ENCODE peak calls at places on chromosomes 7 and 10, in five cellular contexts. One of them, this sample, is unnamed.

GRCh38 chr10:110944997-110945396 is 25.6 kb downstream of the SHOC2 start:
- DNase-seq in foreskin fibroblast: peak; percentile 60
- DNase-seq in suprapubic skin: no peak
- DNase-seq in AG10803: peak; percentile 69
- DNase-seq in NB4: peak; percentile 92
- DNase-seq in this sample: no peak

GRCh38 chr7:158371856-158372255 is 215.8 kb downstream of the PTPRN2 start:
- DNase-seq in foreskin fibroblast: no peak
- DNase-seq in suprapubic skin: peak; percentile 50
- DNase-seq in AG10803: no peak
- DNase-seq in NB4: no peak
- DNase-seq in this sample: no peak

GRCh38 chr10:17633353-17633752 is 10.6 kb upstream of the STAM start:
- DNase-seq in foreskin fibroblast: no peak
- DNase-seq in suprapubic skin: no peak
- DNase-seq in AG10803: no peak
- DNase-seq in NB4: no peak
- DNase-seq in this sample: no peak

GRCh38 chr7:4911111-4911828 is 27.8 kb upstream of the RADIL start:
- DNase-seq in foreskin fibroblast: no peak
- DNase-seq in suprapubic skin: no peak
- DNase-seq in AG10803: no peak
- DNase-seq in NB4: no peak
- DNase-seq in this sample: no peak

GRCh38 chr7:137015015-137015414 is 146.6 kb downstream of the CHRM2 start:
- DNase-seq in foreskin fibroblast: no peak
- DNase-seq in suprapubic skin: no peak
- DNase-seq in AG10803: no peak
- DNase-seq in NB4: no peak
- DNase-seq in this sample: no peak

GRCh38 chr10:1896153-1896552 is 158.8 kb upstream of the ADARB2 start:
- DNase-seq in foreskin fibroblast: no peak
- DNase-seq in suprapubic skin: no peak
- DNase-seq in AG10803: no peak
- DNase-seq in NB4: no peak
- DNase-seq in this sample: no peak

GRCh38 chr7:156353352-156353751 is 287.2 kb upstream of the RNF32 start:
- DNase-seq in foreskin fibroblast: no peak
- DNase-seq in suprapubic skin: no peak
- DNase-seq in AG10803: no peak
- DNase-seq in NB4: no peak
- DNase-seq in this sample: no peak

GRCh38 chr7:112202819-112203218 is 3.4 kb downstream of the DOCK4 start:
- DNase-seq in foreskin fibroblast: peak; percentile 28
- DNase-seq in suprapubic skin: no peak
- DNase-seq in AG10803: no peak
- DNase-seq in NB4: peak; percentile 36
- DNase-seq in this sample: no peak

GRCh38 chr10:22252801-22253577 is 35.2 kb upstream of the EBLN1 start:
- DNase-seq in foreskin fibroblast: peak; percentile 48
- DNase-seq in suprapubic skin: peak; percentile 68
- DNase-seq in AG10803: peak; percentile 31
- DNase-seq in NB4: no peak
- DNase-seq in this sample: no peak

GRCh38 chr7:2845193-2845592 is 1.1 kb upstream of the GNA12 start:
- DNase-seq in foreskin fibroblast: no peak
- DNase-seq in suprapubic skin: no peak
- DNase-seq in AG10803: no peak
- DNase-seq in NB4: no peak
- DNase-seq in this sample: no peak

GRCh38 chr10:11197266-11197712 is 179.6 kb downstream of the CELF2 start:
- DNase-seq in foreskin fibroblast: peak; percentile 76
- DNase-seq in suprapubic skin: no peak
- DNase-seq in AG10803: peak; percentile 20
- DNase-seq in NB4: no peak
- DNase-seq in this sample: no peak
- H3K4me3 ChIP-seq in foreskin fibroblast: no peak overlapping the region
- H3K4me3 ChIP-seq in suprapubic skin: no peak overlapping the region
- H3K4me3 ChIP-seq in AG10803: no peak overlapping the region
- H3K4me3 ChIP-seq in NB4: no peak overlapping the region
- H3K4me3 ChIP-seq in this sample: no peak overlapping the region

DNA sequence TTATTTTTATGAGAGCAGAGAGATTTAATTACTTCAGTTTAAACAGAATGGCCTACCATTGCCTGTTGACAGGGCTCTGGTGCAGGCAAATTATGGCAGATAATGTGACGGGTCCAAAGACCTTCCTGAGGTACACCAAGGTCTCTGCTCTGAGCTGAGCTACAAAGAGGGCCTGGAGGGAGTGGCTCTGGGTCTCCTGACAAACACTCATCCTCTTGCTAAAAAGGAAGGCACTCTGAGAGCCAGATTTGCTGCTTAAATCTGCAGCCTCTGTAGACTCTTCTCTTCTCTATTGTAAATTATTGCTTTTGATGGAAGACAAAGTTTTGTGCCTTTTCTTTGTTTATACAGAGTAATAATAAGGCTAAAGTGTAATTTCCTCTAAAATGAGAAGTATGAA is 529.5 kb upstream of the FZD8 start:
- DNase-seq in foreskin fibroblast: peak; percentile 2
- DNase-seq in suprapubic skin: no peak
- DNase-seq in AG10803: peak; percentile 33
- DNase-seq in NB4: no peak
- DNase-seq in this sample: no peak
- TF ChIP-seq CTCF in foreskin fibroblast: no peak
- TF ChIP-seq CTCF in suprapubic skin: no peak
- TF ChIP-seq CTCF in AG10803: no peak
- TF ChIP-seq CTCF in NB4: no peak
- TF ChIP-seq CTCF in this sample: no peak

GRCh38 chr10:93999401-93999851 is 5.7 kb downstream of the PLCE1 start:
- DNase-seq in foreskin fibroblast: peak; percentile 22
- DNase-seq in suprapubic skin: peak; percentile 70
- DNase-seq in AG10803: peak; percentile 40
- DNase-seq in NB4: no peak
- DNase-seq in this sample: peak; percentile 84
- H3K4me3 ChIP-seq in foreskin fibroblast: no peak overlapping the region
- H3K4me3 ChIP-seq in suprapubic skin: no peak overlapping the region
- H3K4me3 ChIP-seq in AG10803: no peak overlapping the region
- H3K4me3 ChIP-seq in NB4: no peak overlapping the region
- H3K4me3 ChIP-seq in this sample: no peak overlapping the region

GRCh38 chr10:5965266-5965665 is 12.1 kb downstream of the IL15RA start:
- DNase-seq in foreskin fibroblast: no peak
- DNase-seq in suprapubic skin: peak; percentile 37
- DNase-seq in AG10803: no peak
- DNase-seq in NB4: no peak
- DNase-seq in this sample: no peak

GRCh38 chr10:5964736-5965135 is 12.6 kb downstream of the IL15RA start:
- DNase-seq in foreskin fibroblast: no peak
- DNase-seq in suprapubic skin: peak; percentile 48
- DNase-seq in AG10803: no peak
- DNase-seq in NB4: no peak
- DNase-seq in this sample: no peak

GRCh38 chr10:5961405-5962100 is 15.8 kb downstream of the IL15RA start:
- DNase-seq in foreskin fibroblast: no peak
- DNase-seq in suprapubic skin: peak; percentile 56
- DNase-seq in AG10803: no peak
- DNase-seq in NB4: no peak
- DNase-seq in this sample: no peak

GRCh38 chr10:5963591-5963990 is 13.8 kb downstream of the IL15RA start:
- DNase-seq in foreskin fibroblast: no peak
- DNase-seq in suprapubic skin: peak; percentile 20
- DNase-seq in AG10803: no peak
- DNase-seq in NB4: no peak
- DNase-seq in this sample: no peak

GRCh38 chr10:5963071-5963470 is 14.3 kb downstream of the IL15RA start:
- DNase-seq in foreskin fibroblast: no peak
- DNase-seq in suprapubic skin: peak; percentile 32
- DNase-seq in AG10803: no peak
- DNase-seq in NB4: no peak
- DNase-seq in this sample: no peak
- TF ChIP-seq CTCF in foreskin fibroblast: no peak
- TF ChIP-seq CTCF in suprapubic skin: no peak
- TF ChIP-seq CTCF in AG10803: no peak
- TF ChIP-seq CTCF in NB4: no peak
- TF ChIP-seq CTCF in this sample: no peak

GRCh38 chr7:52794621-52795020 is 240.8 kb upstream of the POM121L12 start:
- DNase-seq in foreskin fibroblast: no peak
- DNase-seq in suprapubic skin: no peak
- DNase-seq in AG10803: no peak
- DNase-seq in NB4: no peak
- DNase-seq in this sample: no peak

DNA sequence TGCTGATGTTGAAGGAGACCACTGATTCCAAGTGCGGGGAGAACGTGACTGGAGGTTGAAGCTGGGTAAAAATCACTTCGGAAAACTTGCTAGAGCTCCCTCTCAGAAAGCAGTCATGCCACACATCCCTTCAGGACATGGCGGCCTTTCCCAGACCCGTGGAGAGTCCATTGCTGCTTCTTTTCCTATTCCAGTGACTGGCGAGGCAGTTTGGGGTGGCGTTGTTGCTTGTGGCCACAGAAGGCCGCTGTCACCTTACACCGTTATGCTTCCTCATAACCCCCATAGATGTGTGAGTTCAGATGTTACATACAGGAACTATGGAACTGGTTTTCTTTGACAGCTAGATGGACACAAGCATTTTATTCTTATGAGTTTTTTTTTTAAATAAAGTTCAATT is 235.6 kb upstream of the POM121L12 start:
- DNase-seq in foreskin fibroblast: no peak
- DNase-seq in suprapubic skin: no peak
- DNase-seq in AG10803: no peak
- DNase-seq in NB4: peak; percentile 9
- DNase-seq in this sample: no peak
- H3K4me3 ChIP-seq in foreskin fibroblast: no peak overlapping the region
- H3K4me3 ChIP-seq in suprapubic skin: no peak overlapping the region
- H3K4me3 ChIP-seq in AG10803: no peak overlapping the region
- H3K4me3 ChIP-seq in NB4: no peak overlapping the region
- H3K4me3 ChIP-seq in this sample: no peak overlapping the region

DNA sequence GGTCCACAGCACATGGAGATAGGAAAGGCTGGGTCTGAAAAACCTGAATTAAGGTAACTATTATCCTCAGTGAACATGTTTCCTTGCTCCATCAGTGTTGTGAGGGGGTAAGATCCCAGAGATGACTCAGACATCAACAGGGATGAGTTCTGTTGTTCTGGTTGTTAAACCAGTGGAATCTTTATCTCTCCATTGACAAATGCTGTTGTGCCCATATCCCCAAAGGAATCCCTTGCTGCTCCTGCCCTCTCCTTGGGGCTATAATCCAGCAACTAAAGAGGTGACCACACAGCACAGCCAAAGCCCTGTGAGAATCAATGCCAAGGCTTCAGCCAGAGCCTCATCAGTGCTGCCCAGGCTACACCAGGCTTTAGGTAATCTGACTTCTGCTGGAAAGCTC is 113.4 kb downstream of the JAZF1 start:
- DNase-seq in foreskin fibroblast: no peak
- DNase-seq in suprapubic skin: no peak
- DNase-seq in AG10803: no peak
- DNase-seq in NB4: no peak
- DNase-seq in this sample: no peak
- TF ChIP-seq CTCF in foreskin fibroblast: no peak
- TF ChIP-seq CTCF in suprapubic skin: no peak
- TF ChIP-seq CTCF in AG10803: no peak
- TF ChIP-seq CTCF in NB4: no peak
- TF ChIP-seq CTCF in this sample: no peak

GRCh38 chr10:14548474-14548873 is 217.8 kb upstream of the FRMD4A start:
- DNase-seq in foreskin fibroblast: no peak
- DNase-seq in suprapubic skin: no peak
- DNase-seq in AG10803: no peak
- DNase-seq in NB4: no peak
- DNase-seq in this sample: no peak
- H3K4me3 ChIP-seq in foreskin fibroblast: no peak overlapping the region
- H3K4me3 ChIP-seq in suprapubic skin: no peak overlapping the region
- H3K4me3 ChIP-seq in AG10803: no peak overlapping the region
- H3K4me3 ChIP-seq in NB4: no peak overlapping the region
- H3K4me3 ChIP-seq in this sample: no peak overlapping the region

GRCh38 chr7:85021090-85021704 is 165.7 kb downstream of the SEMA3D start:
- DNase-seq in foreskin fibroblast: no peak
- DNase-seq in suprapubic skin: no peak
- DNase-seq in AG10803: peak; percentile 34
- DNase-seq in NB4: peak; percentile 14
- DNase-seq in this sample: no peak
- TF ChIP-seq CTCF in foreskin fibroblast: peak; percentile 44
- TF ChIP-seq CTCF in suprapubic skin: no peak
- TF ChIP-seq CTCF in AG10803: peak; percentile 83
- TF ChIP-seq CTCF in NB4: peak; percentile 27
- TF ChIP-seq CTCF in this sample: peak; percentile 50

This sample was measured in astrocyte of the cerebellum.